ENCODE peak calls at places on chromosome 17, in six cellular contexts. L is suprapubic skin, T is A549, N is transverse colon, I is stomach, Y is SK-N-SH. D is an unnamed sample.

GRCh38 chr17:37796081-37796480 is 51.2 kb upstream of the HNF1B start:
- DNase-seq in N (no peak), I (no peak), L (no peak), T (no peak), Y (no peak), D (no peak)

GRCh38 chr17:38777641-38778250 is 21.6 kb downstream of the PIP4K2B start:
- DNase-seq in I (no peak), N (no peak), L (no peak), Y (no peak), T (no peak), D (no peak)

GRCh38 chr17:66701462-66701861 is 133.5 kb upstream of the CACNG5 start:
- DNase-seq in I (no peak), L (no peak), Y (no peak), T (no peak), N (no peak), D (no peak)

GRCh38 chr17:63405741-63406261 is 40.3 kb downstream of the CYB561 start:
- DNase-seq in Y (peak; percentile 54), N (no peak), T (peak; percentile 80), I (no peak), L (no peak), D (no peak)

GRCh38 chr17:19567216-19568015 is 33.8 kb downstream of the SLC47A1 start:
- DNase-seq in L (no peak), Y (no peak), T (no peak), I (no peak), N (no peak), D (no peak)

GRCh38 chr17:74354123-74354522 is 7.5 kb downstream of the BTBD17 start:
- DNase-seq in I (peak; percentile 34), T (peak; percentile 82), Y (peak; percentile 94), L (no peak), N (peak; percentile 55), D (no peak)

GRCh38 chr17:19275457-19276082 is 38.4 kb downstream of the EPN2 start:
- DNase-seq in Y (no peak), N (no peak), T (no peak), L (no peak), I (no peak), D (no peak)

GRCh38 chr17:80827646-80828643 is 163.7 kb upstream of the CHMP6 start:
- DNase-seq in L (peak; percentile 62), Y (no peak), I (no peak), N (no peak), T (peak; percentile 30), D (peak; percentile 57)

GRCh38 chr17:9217151-9218067 is 196.1 kb downstream of the NTN1 start:
- DNase-seq in T (no peak), Y (peak; percentile 63), I (no peak), N (no peak), L (no peak), D (peak; percentile 60)

GRCh38 chr17:47618416-47618815 is 31.3 kb upstream of the KPNB1 start:
- DNase-seq in L (no peak), Y (no peak), T (peak; percentile 42), I (no peak), N (no peak), D (no peak)

GRCh38 chr17:72353502-72353901 is 232.7 kb downstream of the SOX9 start:
- DNase-seq in I (no peak), T (no peak), Y (no peak), N (no peak), L (no peak), D (no peak)

GRCh38 chr17:73476890-73477350 is 165.1 kb upstream of the CDC42EP4 start:
- DNase-seq in T (no peak), N (no peak), L (no peak), Y (no peak), I (no peak), D (no peak)

GRCh38 chr17:70552230-70552981 is 383.1 kb downstream of the KCNJ2 start:
- DNase-seq in Y (peak; percentile 72), N (no peak), T (peak; percentile 42), I (no peak), L (no peak), D (no peak)

GRCh38 chr17:75457047-75457654 is 716 bp downstream of the TMEM94 start:
- DNase-seq in N (no peak), I (peak; percentile 27), Y (peak; percentile 86), T (peak; percentile 36), L (no peak), D (no peak)

GRCh38 chr17:2241823-2242222 is 61.8 kb downstream of the SMG6 start:
- DNase-seq in N (no peak), I (no peak), L (no peak), T (no peak), Y (no peak), D (no peak)

GRCh38 chr17:63543822-63544420 is 6.4 kb upstream of the DCAF7 start:
- DNase-seq in I (no peak), N (no peak), T (no peak), L (no peak), Y (peak; percentile 21), D (no peak)

GRCh38 chr17:37608369-37609169 is 649 bp downstream of the SYNRG start:
- DNase-seq in Y (peak; percentile 79), I (peak; percentile 26), N (no peak), L (no peak), T (peak; percentile 22), D (no peak)

GRCh38 chr17:31397256-31397939 is 5.9 kb downstream of the RAB11FIP4 start:
- DNase-seq in T (no peak), Y (no peak), N (no peak), I (no peak), L (peak; percentile 51), D (no peak)

GRCh38 chr17:43790311-43790940 is 10.2 kb downstream of the CFAP97D1 start:
- DNase-seq in L (no peak), T (no peak), I (no peak), N (no peak), Y (no peak), D (no peak)

GRCh38 chr17:81069084-81069645 is 34.2 kb downstream of the BAIAP2 start:
- DNase-seq in Y (no peak), I (peak; percentile 86), L (no peak), N (no peak), T (no peak), D (no peak)

GRCh38 chr17:41734139-41734948 is at the start of gene HAP1:
- DNase-seq in Y (peak; percentile 83), L (no peak), I (peak; percentile 27), T (peak; percentile 76), N (no peak), D (no peak)

GRCh38 chr17:65121916-65122821 is 15.0 kb upstream of the RGS9 start:
- DNase-seq in T (no peak), Y (no peak), I (no peak), L (peak; percentile 37), N (peak; percentile 20), D (no peak)

GRCh38 chr17:29237476-29238132 is 9.1 kb upstream of the CRYBA1 start:
- DNase-seq in I (no peak), T (no peak), L (no peak), Y (no peak), N (no peak), D (no peak)
- TF ChIP-seq EP300 in I (no peak), T (no peak), L (no peak), Y (no peak), N (no peak), D (no peak)

GRCh38 chr17:57868007-57868774 is 18.3 kb upstream of the MRPS23 start:
- DNase-seq in T (peak; percentile 92), L (peak; percentile 89), N (peak; percentile 65), Y (peak; percentile 84), I (peak; percentile 43), D (peak; percentile 96)
- TF ChIP-seq EP300 in T (peak; percentile 91), L (no peak), N (no peak), Y (peak; percentile 98), I (no peak), D (no peak)

DNA sequence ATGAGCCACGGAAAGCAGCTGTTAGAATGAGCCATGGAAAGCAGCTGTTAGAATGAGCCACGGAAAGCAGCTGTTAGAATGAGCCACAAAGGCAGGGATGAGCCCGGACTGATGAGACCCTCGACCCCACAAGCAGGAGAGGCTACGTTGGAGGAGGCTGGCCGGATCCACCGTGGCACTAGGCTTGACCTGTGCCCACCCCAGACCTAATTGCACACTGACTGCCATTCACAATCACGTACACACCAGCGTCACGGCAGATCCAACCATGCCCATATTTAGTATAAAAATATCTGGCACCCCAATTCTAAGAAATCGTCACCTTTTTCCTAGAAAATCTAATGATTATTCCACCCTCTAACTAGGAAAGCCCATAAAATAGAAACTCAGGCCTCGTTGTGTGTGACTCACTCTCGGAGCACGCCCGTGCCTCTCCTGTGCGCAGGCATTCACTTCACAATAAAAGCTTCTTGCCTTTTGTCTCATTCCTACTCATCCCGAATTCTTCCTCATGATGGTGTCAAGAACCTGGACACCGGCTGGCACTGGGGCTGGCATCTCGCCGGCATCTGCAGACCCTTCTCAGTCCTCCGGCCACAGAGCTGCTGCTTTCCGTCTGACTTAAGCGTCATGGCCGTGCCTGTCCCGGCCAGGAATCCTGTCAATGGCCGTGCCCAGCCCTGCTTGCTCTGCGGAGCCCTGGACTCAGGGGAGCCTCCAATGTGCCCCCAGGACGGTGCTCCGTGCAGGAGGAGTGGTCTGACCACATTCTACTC is 5.5 kb upstream of the SECTM1 start:
- DNase-seq in Y (no peak), I (peak; percentile 55), L (no peak), T (peak; percentile 86), N (peak; percentile 72), D (peak; percentile 85)
- TF ChIP-seq EP300 in Y (no peak), I (no peak), L (no peak), T (no peak), N (no peak), D (no peak)

DNA sequence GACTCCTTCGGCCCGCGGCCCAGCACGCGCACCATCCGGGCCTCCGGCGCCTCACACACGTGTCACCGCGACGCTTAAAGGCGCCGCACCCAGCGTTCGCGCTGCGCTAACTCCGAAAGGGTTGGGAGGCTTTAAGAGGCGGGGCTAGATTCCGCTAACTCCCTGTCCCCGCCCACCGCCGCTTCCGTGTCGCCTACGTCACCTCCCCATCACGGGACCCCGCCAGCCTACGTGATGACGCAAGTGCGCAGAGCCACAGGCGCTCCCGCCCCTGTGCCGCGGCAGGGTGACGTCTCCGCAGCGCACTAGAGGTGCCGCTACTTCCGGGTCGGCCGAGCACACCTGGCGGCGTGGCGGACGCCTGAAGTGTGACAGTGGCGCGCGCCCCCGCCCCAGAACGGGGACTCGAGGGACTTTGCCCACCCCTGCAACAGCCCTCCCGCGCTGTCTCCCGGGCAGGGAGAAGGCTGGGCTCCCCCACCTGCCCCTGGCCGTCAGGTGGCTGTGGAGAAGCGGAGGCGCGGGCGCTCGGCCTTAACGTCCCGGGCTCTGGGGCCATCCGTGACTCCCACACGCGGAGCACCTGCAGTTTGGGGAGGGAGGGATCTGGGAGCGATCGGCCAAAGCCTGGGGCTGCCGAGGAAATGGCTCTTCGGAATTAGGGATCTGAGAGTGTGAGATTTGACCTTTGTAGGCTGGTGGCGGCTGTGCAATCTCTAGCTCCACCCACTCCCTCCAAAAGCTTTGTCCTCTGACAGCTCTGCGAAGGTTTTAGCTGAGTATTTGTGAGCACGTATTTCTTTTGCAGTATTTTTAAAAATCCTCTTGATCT is at the start of gene USP36:
- DNase-seq in N (peak; percentile 100), L (peak; percentile 100), T (peak; percentile 100), Y (peak; percentile 100), I (peak; percentile 100), D (peak; percentile 100)
- TF ChIP-seq EP300 in N (peak; percentile 95), L (peak; percentile 96), T (peak; percentile 44), Y (no peak), I (peak; percentile 83), D (peak; percentile 99)